ENCODE peak calls at places on chromosomes 11 and 22, in four cellular contexts. G is K562, N is HepG2, O is GM12878. C is an unnamed sample.

GRCh38 chr11:27055065-27055682 is 14.6 kb downstream of the BBOX1 start:
- DNase-seq in G (no peak), N (peak), O (no peak), C (no peak)

GRCh38 chr11:125481531-125481930 is 14.5 kb downstream of the FEZ1 start:
- DNase-seq in G (no peak), N (no peak), O (no peak), C (no peak)

GRCh38 chr11:105577645-105578044 is 32.2 kb upstream of the GRIA4 start:
- DNase-seq in G (no peak), N (no peak), O (no peak), C (peak)

GRCh38 chr11:110473666-110474065 is 43.9 kb downstream of the FDX1 start:
- DNase-seq in G (no peak), N (peak), O (no peak), C (no peak)

GRCh38 chr11:33542921-33543320 is 157.7 kb downstream of the C11orf91 start:
- DNase-seq in G (peak), N (peak), O (no peak), C (peak)

GRCh38 chr11:100753562-100753961 is 66.5 kb downstream of the ARHGAP42 start:
- DNase-seq in G (no peak), N (no peak), O (no peak), C (no peak)

GRCh38 chr11:1559103-1559951 is 12.7 kb downstream of the DUSP8 start:
- DNase-seq in G (no peak), N (no peak), O (no peak), C (no peak)

GRCh38 chr11:75035911-75036536 is 47.3 kb downstream of the NEU3 start:
- DNase-seq in G (no peak), N (no peak), O (no peak), C (no peak)

GRCh38 chr22:49976439-49977175 is 16.0 kb downstream of the PIM3 start:
- DNase-seq in G (peak), N (no peak), O (peak), C (no peak)

GRCh38 chr22:23036684-23037428 is 33.5 kb upstream of the GNAZ start:
- DNase-seq in G (peak), N (peak), O (no peak), C (no peak)

GRCh38 chr22:21984793-21985192 is 2.2 kb upstream of the TOP3B start:
- DNase-seq in G (peak), N (no peak), O (no peak), C (peak)

GRCh38 chr11:15293975-15294374 is 179.3 kb downstream of the INSC start:
- DNase-seq in G (no peak), N (no peak), O (no peak), C (no peak)

GRCh38 chr11:130772266-130773227 is 143.7 kb downstream of the SNX19 start:
- DNase-seq in G (no peak), N (no peak), O (no peak), C (no peak)

GRCh38 chr22:23504522-23504921 is 75.6 kb downstream of the IGLL1 start:
- DNase-seq in G (no peak), N (no peak), O (no peak), C (no peak)

GRCh38 chr22:46147471-46148267 is 2.7 kb upstream of the PPARA start:
- DNase-seq in G (no peak), N (peak), O (no peak), C (no peak)

GRCh38 chr22:42171946-42172345 is 41.3 kb upstream of the CYP2D6 start:
- DNase-seq in G (no peak), N (no peak), O (no peak), C (no peak)
- TF ChIP-seq TARDBP in G (no peak), N (no peak), O (no peak), C (no peak)

DNA sequence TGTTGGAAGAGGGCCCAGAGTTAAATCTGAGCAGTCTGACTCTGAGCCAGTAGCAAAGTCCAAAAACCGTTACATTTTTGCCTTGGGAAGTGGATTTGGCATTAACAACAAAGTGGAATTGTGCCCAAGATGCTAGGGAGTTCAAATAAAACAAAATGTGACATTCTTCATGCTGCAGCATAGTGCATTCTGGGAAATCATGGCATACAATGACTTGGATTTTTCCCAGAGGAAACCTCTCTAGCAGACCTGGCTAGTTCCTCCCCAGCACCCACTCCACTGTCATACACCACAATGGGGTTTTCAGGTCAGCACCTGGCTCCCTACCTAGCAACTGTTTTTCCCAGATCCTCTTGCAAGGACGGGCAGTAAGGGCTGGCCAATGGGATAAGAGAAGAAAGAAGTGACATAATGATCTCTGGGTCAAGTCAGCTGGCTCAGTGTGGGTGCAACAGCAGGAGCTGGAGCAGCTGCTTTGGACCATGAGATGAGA is 24.8 kb upstream of the CYB5R3 start:
- DNase-seq in G (no peak), N (peak), O (no peak), C (no peak)
- TF ChIP-seq SP1 in G (no peak), N (no peak), O (no peak), C (no peak)

GRCh38 chr11:35563413-35564245 is 38.2 kb upstream of the PAMR1 start:
- DNase-seq in G (no peak), N (no peak), O (no peak), C (no peak)

GRCh38 chr11:35566161-35566560 is 40.7 kb upstream of the PAMR1 start:
- DNase-seq in G (no peak), N (no peak), O (no peak), C (no peak)

GRCh38 chr11:35564246-35564595 is 38.8 kb upstream of the PAMR1 start:
- DNase-seq in G (no peak), N (no peak), O (no peak), C (no peak)

GRCh38 chr11:35567737-35568465 is 42.5 kb upstream of the PAMR1 start:
- DNase-seq in G (no peak), N (no peak), O (no peak), C (no peak)

DNA sequence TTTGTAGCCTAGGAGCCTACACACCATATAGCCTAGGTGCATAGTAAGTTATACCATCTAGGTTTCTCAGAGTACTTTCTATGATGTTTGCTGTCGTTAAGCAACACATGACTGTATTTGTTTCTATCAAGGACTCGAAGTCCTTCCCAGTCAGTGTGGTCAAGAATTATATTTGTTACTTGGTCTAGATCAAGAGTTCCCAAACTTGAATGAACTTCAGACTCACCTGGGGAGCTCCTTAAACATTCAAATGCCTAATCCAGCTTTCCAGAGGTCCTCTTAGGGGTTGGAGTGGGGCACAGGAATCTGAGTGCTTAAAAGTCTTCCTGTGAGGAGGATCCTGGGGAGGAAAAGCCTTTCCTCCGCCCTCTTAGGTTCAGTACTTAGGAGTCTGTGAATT is 41.5 kb upstream of the PAMR1 start:
- DNase-seq in G (no peak), N (no peak), O (no peak), C (no peak)
- TF ChIP-seq TARDBP in G (no peak), N (no peak), O (no peak), C (no peak)

DNA sequence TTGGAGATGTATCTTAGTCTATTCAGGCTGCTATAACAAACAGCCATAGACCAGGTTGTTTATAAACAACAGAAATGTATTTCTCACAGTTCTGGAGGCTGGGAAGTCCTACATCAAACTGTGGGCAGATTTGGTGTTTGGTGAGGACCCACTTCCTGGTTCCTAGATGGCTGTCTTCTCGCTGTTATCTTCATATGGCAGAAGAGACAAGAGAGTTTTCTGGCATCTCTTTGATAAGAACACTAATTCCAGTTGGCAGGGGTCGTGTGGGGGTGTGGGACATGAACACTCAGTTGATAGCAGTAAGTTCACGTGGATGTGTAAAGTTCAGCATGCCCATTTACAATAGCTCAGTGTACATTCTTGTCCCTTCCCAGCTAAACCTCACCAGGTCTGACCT is 41.3 kb upstream of the HMGXB4 start:
- DNase-seq in G (peak), N (no peak), O (no peak), C (no peak)
- TF ChIP-seq SP1 in G (no peak), N (no peak), O (no peak), C (no peak)

GRCh38 chr22:19631899-19632670 is 82.2 kb upstream of the SEPTIN5 start:
- DNase-seq in G (peak), N (peak), O (no peak), C (peak)
- TF ChIP-seq TARDBP in G (no peak), N (no peak), O (no peak), C (no peak)

C was measured in HEK293T.